ENCODE peak calls at places on chromosomes 3 and 15, in four cellular contexts. O is coronary artery, B is HFF-Myc, Y is heart left ventricle. S is an unnamed sample.

GRCh38 chr3:13884851-13885703 is 5.2 kb upstream of the WNT7A start:
- DNase-seq in O (peak), B (no peak), Y (no peak), S (no peak)

GRCh38 chr3:17915341-17915740 is 172.9 kb upstream of the TBC1D5 start:
- DNase-seq in O (no peak), B (no peak), Y (no peak), S (no peak)

GRCh38 chr3:25426408-25426807 is 1.7 kb upstream of the RARB start:
- DNase-seq in O (no peak), B (no peak), Y (peak), S (no peak)

GRCh38 chr15:96625251-96625650 is 294.8 kb downstream of the NR2F2 start:
- DNase-seq in O (no peak), B (no peak), Y (no peak), S (no peak)

GRCh38 chr3:29067014-29067413 is 213.9 kb upstream of the RBMS3 start:
- DNase-seq in O (no peak), B (no peak), Y (no peak), S (no peak)

GRCh38 chr3:184338538-184338945 is 1.1 kb downstream of the FAM131A start:
- DNase-seq in O (peak), B (no peak), Y (peak), S (no peak)

GRCh38 chr15:84588053-84588874 is 12.5 kb upstream of the ZSCAN2 start:
- DNase-seq in O (peak), B (peak), Y (peak), S (no peak)

GRCh38 chr3:188881954-188882641 is 289.7 kb upstream of the TPRG1 start:
- DNase-seq in O (no peak), B (peak), Y (no peak), S (peak)

GRCh38 chr3:81585057-81585456 is 176.4 kb downstream of the GBE1 start:
- DNase-seq in O (no peak), B (no peak), Y (no peak), S (no peak)

GRCh38 chr3:195198424-195199346 is 72.3 kb downstream of the XXYLT1 start:
- DNase-seq in O (no peak), B (no peak), Y (no peak), S (no peak)

GRCh38 chr3:50169858-50170257 is 14.7 kb downstream of the SEMA3F start:
- DNase-seq in O (no peak), B (no peak), Y (no peak), S (no peak)

GRCh38 chr15:37079726-37080125 is 20.6 kb downstream of the MEIS2 start:
- DNase-seq in O (no peak), B (no peak), Y (no peak), S (no peak)

GRCh38 chr15:65646486-65646885 is 24.7 kb downstream of the SLC24A1 start:
- DNase-seq in O (no peak), B (no peak), Y (no peak), S (no peak)

GRCh38 chr3:10140996-10141546 is 507 bp upstream of the VHL start:
- DNase-seq in O (no peak), B (no peak), Y (no peak), S (no peak)
- H3K4me3 ChIP-seq in O (peak), B (peak), Y (peak), S (no peak)

GRCh38 chr3:47410417-47410720 is 29.5 kb downstream of the PTPN23 start:
- DNase-seq in O (no peak), B (no peak), Y (no peak), S (no peak)

GRCh38 chr3:47409688-47410416 is 29.0 kb downstream of the PTPN23 start:
- DNase-seq in O (no peak), B (no peak), Y (no peak), S (no peak)

GRCh38 chr3:47412453-47412756 is 31.6 kb downstream of the PTPN23 start:
- DNase-seq in O (no peak), B (no peak), Y (no peak), S (no peak)

GRCh38 chr3:47411696-47412452 is 31.1 kb downstream of the PTPN23 start:
- DNase-seq in O (no peak), B (no peak), Y (no peak), S (no peak)

DNA sequence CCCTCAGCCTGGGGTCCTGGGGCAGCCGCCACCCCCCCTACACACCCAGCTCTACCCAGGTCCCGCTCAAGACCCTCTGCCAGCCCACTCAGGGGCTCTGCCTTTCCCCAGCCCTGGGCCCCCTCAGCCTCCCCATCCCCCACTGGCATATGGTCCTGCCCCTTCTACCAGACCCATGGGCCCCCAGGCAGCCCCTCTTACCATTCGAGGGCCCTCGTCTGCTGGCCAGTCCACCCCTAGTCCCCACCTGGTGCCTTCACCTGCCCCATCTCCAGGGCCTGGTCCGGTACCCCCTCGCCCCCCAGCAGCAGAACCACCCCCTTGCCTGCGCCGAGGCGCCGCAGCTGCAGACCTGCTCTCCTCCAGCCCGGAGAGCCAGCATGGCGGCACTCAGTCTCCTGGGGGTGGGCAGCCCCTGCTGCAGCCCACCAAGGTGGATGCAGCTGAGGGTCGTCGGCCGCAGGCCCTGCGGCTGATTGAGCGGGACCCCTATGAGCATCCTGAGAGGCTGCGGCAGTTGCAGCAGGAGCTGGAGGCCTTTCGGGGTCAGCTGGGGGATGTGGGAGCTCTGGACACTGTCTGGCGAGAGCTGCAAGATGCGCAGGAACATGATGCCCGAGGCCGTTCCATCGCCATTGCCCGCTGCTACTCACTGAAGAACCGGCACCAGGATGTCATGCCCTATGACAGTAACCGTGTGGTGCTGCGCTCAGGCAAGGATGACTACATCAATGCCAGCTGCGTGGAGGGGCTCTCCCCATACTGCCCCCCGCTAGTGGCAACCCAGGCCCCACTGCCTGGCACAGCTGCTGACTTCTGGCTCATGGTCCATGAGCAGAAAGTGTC is 30.2 kb downstream of the PTPN23 start:
- DNase-seq in O (no peak), B (no peak), Y (no peak), S (no peak)
- TF ChIP-seq CTCF in O (no peak), B (no peak), Y (no peak), S (no peak)

DNA sequence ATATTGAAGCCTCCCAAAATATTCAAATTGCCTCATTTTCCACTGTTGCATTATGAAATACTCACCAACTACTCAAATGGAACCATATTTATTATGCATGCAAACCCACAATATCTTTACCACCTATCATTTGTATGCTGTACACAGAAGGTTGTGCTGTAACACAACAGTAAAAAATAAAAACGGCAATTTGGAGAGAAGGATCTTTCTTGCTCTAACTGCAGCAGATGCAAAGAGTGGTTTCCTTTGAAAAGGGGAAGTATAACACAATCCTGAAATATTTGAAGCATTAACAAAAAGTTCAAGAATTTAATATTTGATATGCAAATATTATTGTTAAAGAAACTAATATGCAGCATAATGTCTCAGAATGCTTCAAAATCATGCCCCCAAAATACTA is 244.5 kb upstream of the SUCLG2 start:
- DNase-seq in O (no peak), B (no peak), Y (no peak), S (no peak)
- H3K4me3 ChIP-seq in O (no peak), B (no peak), Y (no peak), S (no peak)

DNA sequence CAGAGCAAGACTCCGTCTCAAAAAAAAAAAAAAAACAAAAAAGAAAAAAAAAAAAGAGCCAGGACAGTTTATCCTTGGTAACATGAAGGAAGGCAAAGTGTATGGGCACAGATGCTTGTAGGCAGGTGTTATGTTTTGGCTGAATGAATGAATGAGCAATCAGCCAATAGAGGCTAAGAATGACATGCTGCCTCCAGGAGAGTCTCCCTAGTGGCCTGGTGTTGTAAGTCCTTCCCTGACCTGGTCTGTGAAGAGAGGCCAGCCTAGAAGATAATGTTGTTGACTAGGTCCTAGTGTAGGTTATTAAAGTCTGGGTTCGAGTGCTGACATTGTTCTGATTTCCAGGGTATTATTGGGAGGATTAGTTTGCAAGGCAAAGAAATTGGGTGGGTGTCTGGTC is 24.9 kb downstream of the GYG1 start:
- DNase-seq in O (no peak), B (no peak), Y (no peak), S (no peak)
- TF ChIP-seq CTCF in O (no peak), B (no peak), Y (no peak), S (no peak)

GRCh38 chr15:52291204-52291603 is 4.4 kb downstream of the MYO5C start:
- DNase-seq in O (no peak), B (no peak), Y (no peak), S (no peak)

GRCh38 chr15:52290800-52291199 is 4.8 kb downstream of the MYO5C start:
- DNase-seq in O (no peak), B (no peak), Y (no peak), S (no peak)

GRCh38 chr15:52292780-52293392 is 2.7 kb downstream of the MYO5C start:
- DNase-seq in O (no peak), B (no peak), Y (no peak), S (no peak)

GRCh38 chr15:52294881-52295420 is 653 bp downstream of the MYO5C start:
- DNase-seq in O (no peak), B (no peak), Y (no peak), S (no peak)

DNA sequence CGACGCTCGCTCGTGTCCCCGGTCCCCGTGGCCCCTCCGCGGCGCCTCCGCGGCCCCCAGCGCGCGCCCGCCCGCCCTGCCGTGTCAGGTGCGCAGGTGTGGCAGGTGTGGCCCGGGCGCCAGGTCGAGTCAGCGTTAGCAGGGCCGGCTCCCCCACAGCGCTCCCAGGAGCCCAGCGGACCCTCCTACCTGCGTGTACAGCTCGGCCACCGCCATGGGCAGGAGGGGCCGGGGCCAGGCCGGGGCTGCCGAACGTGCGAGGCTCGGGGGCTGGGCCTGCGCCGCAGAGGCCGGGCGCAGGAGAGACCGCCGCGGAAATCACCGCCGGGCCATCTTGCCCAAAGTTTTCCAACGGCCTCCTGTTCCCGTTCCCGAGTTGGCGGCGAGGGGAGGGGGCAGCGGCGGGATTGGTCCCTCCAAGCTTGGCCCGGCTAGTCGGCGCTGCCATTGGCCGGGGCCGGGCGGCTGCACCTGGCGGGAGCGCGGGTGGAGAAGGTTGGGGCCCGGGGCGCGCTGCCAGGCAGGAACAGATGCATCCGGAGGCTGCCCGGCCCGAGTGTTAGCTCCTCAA is at the start of gene MYO5C:
- DNase-seq in O (no peak), B (no peak), Y (peak), S (no peak)
- H3K4me3 ChIP-seq in O (peak), B (peak), Y (peak), S (peak)

GRCh38 chr3:127110982-127111693 is 81.8 kb upstream of the PRR23E start:
- DNase-seq in O (no peak), B (no peak), Y (no peak), S (no peak)
- TF ChIP-seq CTCF in O (no peak), B (no peak), Y (no peak), S (no peak)

DNA sequence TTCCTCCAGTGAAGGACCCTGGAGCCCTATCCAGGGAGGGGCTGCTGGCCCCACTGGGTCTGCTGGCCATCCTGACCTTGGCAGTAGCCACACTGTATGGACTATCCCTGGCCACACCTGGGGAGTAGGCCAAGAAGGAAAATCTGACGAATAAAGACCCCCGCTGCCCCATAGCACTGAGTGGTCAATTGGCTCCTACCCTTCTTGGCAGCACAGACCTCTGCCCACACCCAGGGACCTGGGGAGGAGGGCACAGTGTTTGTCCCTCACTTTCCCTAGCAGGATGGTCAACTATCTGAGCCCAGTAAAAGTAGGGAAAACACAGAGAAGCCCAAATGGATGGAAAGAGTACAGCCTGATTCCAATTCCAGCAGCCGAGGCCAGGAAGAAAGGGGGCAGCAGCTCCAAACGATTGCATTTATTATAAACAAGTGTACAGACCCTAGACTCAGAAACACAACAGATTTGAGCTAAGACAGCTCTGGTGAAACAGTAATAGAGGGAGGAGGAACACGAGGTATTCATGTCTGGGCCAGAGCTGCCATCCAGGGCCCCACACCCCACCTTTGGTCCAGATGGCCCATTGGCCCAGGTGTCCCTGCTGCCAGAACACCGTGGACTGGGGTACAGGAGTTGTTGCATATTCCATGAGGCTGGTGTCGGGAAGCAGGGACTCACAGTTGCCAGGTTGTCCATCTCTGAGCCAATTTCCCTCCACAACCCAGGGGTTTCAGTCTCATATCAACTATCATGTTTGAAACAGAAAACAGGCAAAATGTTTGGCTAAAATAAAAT is 21.1 kb downstream of the ATRIP start:
- DNase-seq in O (no peak), B (no peak), Y (no peak), S (no peak)
- H3K4me3 ChIP-seq in O (peak), B (peak), Y (peak), S (no peak)

GRCh38 chr3:172216267-172216666 is 176.9 kb downstream of the FNDC3B start:
- DNase-seq in O (no peak), B (no peak), Y (no peak), S (no peak)

GRCh38 chr3:172216843-172217404 is 177.5 kb downstream of the FNDC3B start:
- DNase-seq in O (no peak), B (no peak), Y (no peak), S (no peak)

GRCh38 chr3:172211123-172211522 is 171.7 kb downstream of the FNDC3B start:
- DNase-seq in O (no peak), B (no peak), Y (no peak), S (no peak)

GRCh38 chr3:172213168-172213567 is 173.8 kb downstream of the FNDC3B start:
- DNase-seq in O (no peak), B (no peak), Y (no peak), S (no peak)

GRCh38 chr3:172213765-172214358 is 174.5 kb downstream of the FNDC3B start:
- DNase-seq in O (no peak), B (no peak), Y (no peak), S (no peak)
- TF ChIP-seq CTCF in O (no peak), B (no peak), Y (no peak), S (no peak)

GRCh38 chr3:8736436-8736835 is 2.8 kb downstream of the CAV3 start:
- DNase-seq in O (no peak), B (no peak), Y (no peak), S (no peak)

GRCh38 chr3:8732413-8732812 is 1.2 kb upstream of the CAV3 start:
- DNase-seq in O (peak), B (no peak), Y (no peak), S (no peak)

GRCh38 chr3:8734908-8735307 is 1.3 kb downstream of the CAV3 start:
- DNase-seq in O (no peak), B (no peak), Y (no peak), S (no peak)

GRCh38 chr3:8733332-8734094 is at the start of gene CAV3:
- DNase-seq in O (no peak), B (no peak), Y (peak), S (no peak)

GRCh38 chr3:8734137-8734878 is 706 bp downstream of the CAV3 start:
- DNase-seq in O (no peak), B (no peak), Y (no peak), S (no peak)
- H3K4me3 ChIP-seq in O (peak), B (no peak), Y (peak), S (no peak)